ENCODE peak calls at places on chromosomes 12 and 14, in nine cellular contexts. D, H, W, V, L, S, I, T and J are unnamed samples.

GRCh38 chr12:88471641-88472040 is 108.6 kb downstream of the KITLG start:
- DNase-seq in T (no peak), H (no peak), L (peak; percentile 77), V (no peak), D (no peak), W (no peak), I (no peak), S (no peak), J (no peak)

GRCh38 chr12:132986885-132987225 is 688 bp downstream of the ZNF26 start:
- DNase-seq in W (no peak), V (no peak), D (no peak), T (no peak), H (no peak), S (no peak), L (peak; percentile 11), I (no peak), J (no peak)

GRCh38 chr14:53509845-53510244 is 356.7 kb upstream of the DDHD1 start:
- DNase-seq in T (no peak), H (no peak), L (no peak), D (no peak), I (no peak), V (no peak), S (no peak), W (peak; percentile 77), J (no peak)

GRCh38 chr14:72665259-72665658 is 228.6 kb downstream of the DPF3 start:
- DNase-seq in W (peak; percentile 66), I (no peak), V (no peak), T (no peak), D (no peak), H (no peak), L (no peak), S (no peak), J (no peak)

GRCh38 chr12:12533238-12533829 is 29.3 kb downstream of the DUSP16 start:
- DNase-seq in T (peak; percentile 61), S (no peak), I (no peak), H (peak; percentile 89), D (peak; percentile 15), L (no peak), V (no peak), W (peak; percentile 57), J (peak; percentile 78)

GRCh38 chr12:122974892-122975789 is at the start of gene OGFOD2:
- DNase-seq in D (peak; percentile 93), L (peak; percentile 96), I (peak; percentile 88), H (peak; percentile 88), T (peak; percentile 94), W (no peak), V (peak; percentile 86), S (peak; percentile 92), J (peak; percentile 94)

GRCh38 chr14:90091393-90091792 is 29.6 kb downstream of the KCNK13 start:
- DNase-seq in V (no peak), W (no peak), L (no peak), T (no peak), D (no peak), S (no peak), I (no peak), H (peak; percentile 79), J (no peak)

GRCh38 chr14:37591311-37591940 is 3.6 kb downstream of the FOXA1 start:
- DNase-seq in W (no peak), H (peak; percentile 70), L (peak; percentile 88), S (no peak), T (peak; percentile 71), D (peak; percentile 58), V (no peak), I (no peak), J (peak; percentile 65)

GRCh38 chr12:124557518-124558223 is 9.7 kb downstream of the NCOR2 start:
- DNase-seq in L (no peak), T (no peak), H (no peak), D (peak; percentile 87), V (no peak), S (no peak), W (no peak), I (no peak), J (no peak)

GRCh38 chr14:54680636-54681035 is 113.7 kb downstream of the SAMD4A start:
- DNase-seq in H (no peak), S (no peak), D (no peak), V (no peak), T (no peak), I (no peak), W (no peak), L (no peak), J (no peak)

GRCh38 chr14:101230851-101231550 is 327.5 kb upstream of the RTL1 start:
- DNase-seq in V (no peak), S (no peak), H (no peak), L (no peak), D (no peak), W (no peak), I (no peak), T (peak; percentile 9), J (no peak)

GRCh38 chr14:72736791-72737559 is 156.9 kb downstream of the DPF3 start:
- DNase-seq in D (no peak), L (no peak), H (no peak), T (no peak), S (no peak), W (no peak), V (no peak), I (no peak), J (no peak)

GRCh38 chr12:79414252-79414651 is 276.5 kb downstream of the PAWR start:
- DNase-seq in W (no peak), I (no peak), T (no peak), V (no peak), H (no peak), D (no peak), L (no peak), S (no peak), J (no peak)

GRCh38 chr14:30874999-30875787 is 834 bp downstream of the COCH start:
- DNase-seq in V (no peak), L (peak; percentile 50), T (peak; percentile 48), S (peak; percentile 31), W (no peak), H (peak; percentile 32), I (no peak), D (peak; percentile 44), J (no peak)

GRCh38 chr12:27624586-27624985 is 71.7 kb upstream of the REP15 start:
- DNase-seq in S (no peak), W (no peak), T (no peak), L (no peak), D (no peak), H (no peak), V (no peak), I (no peak), J (no peak)

GRCh38 chr14:102733326-102733725 is 43.9 kb upstream of the TRAF3 start:
- DNase-seq in T (no peak), D (no peak), L (no peak), V (no peak), H (no peak), W (no peak), S (no peak), I (no peak), J (no peak)

GRCh38 chr12:574475-575128 is 88.6 kb downstream of the NINJ2 start:
- DNase-seq in H (no peak), I (no peak), S (no peak), L (no peak), W (no peak), V (no peak), D (no peak), T (no peak), J (peak; percentile 8)

GRCh38 chr12:64943686-64944085 is 119.2 kb downstream of the TBC1D30 start:
- DNase-seq in I (no peak), D (no peak), L (no peak), T (no peak), V (no peak), H (no peak), W (no peak), S (no peak), J (no peak)

GRCh38 chr14:20503905-20504304 is 1.4 kb upstream of the RNASE10 start:
- DNase-seq in L (no peak), H (no peak), W (no peak), V (no peak), T (no peak), S (no peak), D (no peak), I (no peak), J (no peak)